ENCODE peak calls at places on chromosome 16, in ten cellular contexts. Q is cardiac muscle cell, E is progenitor cell of endocrine pancreas, J is ovary, V is GM12865, U is colonic mucosa, B is AG09319, T is HFFc6, P is glutamatergic neuron, R is OCI-LY7. I is an unnamed sample.

GRCh38 chr16:81616321-81617020 is 162.6 kb upstream of the PLCG2 start:
- DNase-seq in J (peak; percentile 59), R (peak; percentile 74), Q (peak; percentile 77), V (peak; percentile 82), B (no peak), U (peak; percentile 60), E (no peak), T (peak; percentile 30), P (no peak), I (peak; percentile 25)

GRCh38 chr16:85211247-85211910 is 99.1 kb upstream of the CIBAR2 start:
- DNase-seq in T (peak; percentile 56), U (no peak), Q (peak; percentile 50), E (no peak), P (no peak), R (no peak), B (no peak), J (peak; percentile 25), V (no peak), I (no peak)

GRCh38 chr16:17389392-17389791 is 81.4 kb downstream of the XYLT1 start:
- DNase-seq in Q (no peak), J (no peak), R (no peak), P (no peak), T (peak; percentile 87), U (no peak), V (no peak), E (no peak), B (peak; percentile 66), I (no peak)

GRCh38 chr16:10297341-10298006 is 88.4 kb upstream of the ATF7IP2 start:
- DNase-seq in T (no peak), P (no peak), B (no peak), Q (no peak), R (peak; percentile 89), E (no peak), J (no peak), V (peak; percentile 96), U (no peak), I (no peak)

GRCh38 chr16:10552998-10553491 is 27.4 kb downstream of the EMP2 start:
- DNase-seq in E (no peak), T (no peak), V (peak; percentile 75), P (peak; percentile 35), R (peak; percentile 76), U (peak; percentile 34), J (no peak), Q (no peak), B (no peak), I (no peak)

GRCh38 chr16:11296351-11296705 is 15.2 kb upstream of the PRM1 start:
- DNase-seq in Q (no peak), V (no peak), J (no peak), P (no peak), U (no peak), R (no peak), E (no peak), T (no peak), B (no peak), I (no peak)

GRCh38 chr16:87704754-87705353 is 60.9 kb downstream of the KLHDC4 start:
- DNase-seq in V (no peak), R (no peak), T (no peak), J (no peak), P (no peak), E (no peak), B (no peak), Q (no peak), U (no peak), I (no peak)

GRCh38 chr16:12721841-12722467 is 81.7 kb downstream of the CPPED1 start:
- DNase-seq in R (no peak), J (no peak), T (peak; percentile 12), U (no peak), V (no peak), Q (no peak), P (peak; percentile 29), B (no peak), E (no peak), I (no peak)

GRCh38 chr16:14375132-14375491 is 254.9 kb downstream of the PARN start:
- DNase-seq in E (no peak), T (no peak), V (no peak), J (no peak), B (no peak), R (no peak), P (no peak), U (no peak), Q (peak; percentile 27), I (no peak)

GRCh38 chr16:14378131-14378551 is 251.9 kb downstream of the PARN start:
- DNase-seq in P (no peak), R (no peak), V (peak; percentile 56), Q (peak; percentile 47), J (no peak), T (peak; percentile 79), U (no peak), B (peak; percentile 90), E (no peak), I (peak; percentile 63)

GRCh38 chr16:14377326-14377725 is 252.7 kb downstream of the PARN start:
- DNase-seq in B (peak; percentile 14), R (no peak), U (no peak), Q (no peak), V (no peak), P (no peak), T (peak; percentile 34), E (no peak), J (no peak), I (no peak)

GRCh38 chr16:14374451-14375131 is 255.5 kb downstream of the PARN start:
- DNase-seq in P (no peak), Q (no peak), T (no peak), R (no peak), B (no peak), U (no peak), E (no peak), V (peak; percentile 36), J (no peak), I (no peak)

DNA sequence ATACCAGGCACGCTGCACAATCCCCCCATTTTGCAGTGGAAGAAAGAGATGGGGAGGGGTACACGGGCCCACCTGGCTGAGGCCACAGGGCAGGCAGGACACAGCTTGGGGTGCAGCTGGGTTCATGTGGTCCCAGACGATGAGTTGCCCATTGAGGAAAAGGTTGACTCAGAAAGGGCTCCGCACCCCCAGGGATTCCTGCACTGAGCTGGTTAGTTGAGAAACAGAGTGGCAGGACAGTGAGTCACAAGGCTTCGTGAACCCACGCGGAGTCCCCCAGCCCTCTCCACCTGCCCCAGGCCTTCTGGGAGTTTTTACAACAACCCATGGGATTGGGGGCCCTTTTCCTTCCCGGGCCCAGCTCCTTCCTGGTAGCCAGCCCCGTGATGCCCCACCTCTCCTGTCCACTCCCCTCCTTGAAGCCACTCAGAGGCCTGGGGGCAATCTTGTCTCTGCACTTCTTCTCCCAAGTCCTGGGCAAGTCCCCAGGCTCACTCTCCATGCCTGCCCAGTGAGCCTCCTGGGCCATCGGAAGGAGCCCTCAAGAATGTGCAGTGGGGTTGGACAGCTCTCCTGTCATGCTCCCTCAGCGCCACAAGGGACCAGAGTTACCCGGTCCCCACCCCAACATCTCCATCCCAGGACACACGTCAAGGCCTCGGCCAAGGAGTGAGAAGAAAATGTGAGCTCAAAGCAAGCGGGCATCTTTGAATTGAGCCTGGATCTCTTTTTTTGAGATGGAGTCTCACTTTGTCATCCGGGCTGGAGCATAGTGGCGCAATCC is 251.2 kb downstream of the PARN start:
- DNase-seq in R (no peak), V (no peak), E (no peak), P (no peak), J (no peak), T (peak; percentile 79), U (no peak), B (peak; percentile 18), Q (peak; percentile 25), I (no peak)
- TF ChIP-seq CTCF in R (no peak), V (no peak), E (no peak), P (no peak), J (no peak), T (peak; percentile 38), U (no peak), B (no peak), Q (no peak), I (no peak)

DNA sequence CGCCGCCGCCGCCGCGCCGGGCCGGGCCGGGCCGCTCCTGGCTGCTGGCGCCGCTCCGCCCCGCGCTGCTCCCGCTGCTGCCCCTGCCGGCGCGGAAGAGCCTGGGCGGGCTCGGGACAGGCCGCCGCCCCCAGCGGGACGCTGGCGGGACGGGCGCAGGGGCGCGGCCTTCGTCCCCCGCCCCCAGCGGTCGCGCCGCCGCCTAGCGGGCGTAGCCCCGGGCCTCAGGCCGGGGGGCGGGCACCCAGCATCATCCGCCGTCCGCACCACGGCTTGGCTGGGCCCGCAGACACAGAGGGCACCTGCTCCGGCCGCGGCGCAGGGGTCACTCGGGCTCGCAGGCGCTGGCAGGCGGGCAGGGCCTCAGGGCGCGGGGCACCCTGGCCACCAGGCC is at the start of gene AMFR:
- DNase-seq in R (peak; percentile 91), P (peak; percentile 77), B (peak; percentile 69), V (peak; percentile 92), E (peak; percentile 66), U (peak; percentile 51), T (peak; percentile 54), Q (peak; percentile 89), J (peak; percentile 54), I (peak; percentile 88)
- TF ChIP-seq CTCF in R (peak; percentile 49), P (peak; percentile 31), B (peak; percentile 23), V (peak; percentile 41), E (peak; percentile 57), U (no peak), T (peak; percentile 69), Q (no peak), J (peak; percentile 80), I (peak; percentile 66)

GRCh38 chr16:89700649-89701424 is 668 bp downstream of the SPATA2L start:
- DNase-seq in T (no peak), R (peak; percentile 65), J (no peak), B (no peak), Q (peak; percentile 36), V (peak; percentile 70), E (no peak), P (peak; percentile 77), U (peak; percentile 70), I (peak; percentile 77)

GRCh38 chr16:89697616-89698331 is 3.7 kb downstream of the SPATA2L start:
- DNase-seq in P (peak; percentile 20), J (peak; percentile 15), V (no peak), B (no peak), R (no peak), Q (no peak), E (no peak), U (peak; percentile 22), T (no peak), I (no peak)

GRCh38 chr16:89701425-89702406 is at the start of gene SPATA2L:
- DNase-seq in T (peak; percentile 71), Q (peak; percentile 82), B (no peak), U (peak; percentile 97), P (peak; percentile 92), R (peak; percentile 98), J (peak; percentile 91), V (peak; percentile 98), E (peak; percentile 95), I (peak; percentile 99)

GRCh38 chr16:89697161-89697615 is 4.3 kb downstream of the SPATA2L start:
- DNase-seq in U (no peak), E (no peak), B (no peak), P (peak; percentile 20), T (no peak), R (no peak), Q (no peak), J (peak; percentile 24), V (no peak), I (no peak)

GRCh38 chr16:89700100-89700648 is 1.3 kb downstream of the SPATA2L start:
- DNase-seq in Q (peak; percentile 98), V (peak; percentile 99), P (peak; percentile 98), U (peak; percentile 100), B (peak; percentile 92), E (peak; percentile 98), R (peak; percentile 99), T (peak; percentile 98), J (peak; percentile 100), I (peak; percentile 100)
- TF ChIP-seq CTCF in Q (peak; percentile 56), V (peak; percentile 56), P (peak; percentile 41), U (peak; percentile 76), B (peak; percentile 57), E (peak; percentile 83), R (peak; percentile 72), T (peak; percentile 86), J (peak; percentile 98), I (peak; percentile 83)

GRCh38 chr16:25941800-25942558 is 250.2 kb downstream of the HS3ST4 start:
- DNase-seq in U (no peak), P (no peak), Q (peak; percentile 1), J (no peak), E (no peak), R (no peak), V (no peak), B (no peak), T (no peak), I (no peak)
- TF ChIP-seq CTCF in U (no peak), P (no peak), Q (no peak), J (no peak), E (no peak), R (no peak), V (no peak), B (no peak), T (no peak), I (no peak)

I was measured in Calu3.